ENCODE peak calls at places on chromosomes 1 and 21, in nine cellular contexts. S, N, R, V, P, Y, A, Z and M are unnamed samples.

GRCh38 chr1:2979191-2980072 is 41.8 kb upstream of the ACTRT2 start:
- DNase-seq in V (no peak), Y (no peak), P (no peak), S (no peak), Z (no peak), A (no peak), N (no peak), R (no peak), M (no peak)

GRCh38 chr1:4710592-4711190 is 56.3 kb downstream of the AJAP1 start:
- DNase-seq in P (no peak), S (no peak), Y (no peak), A (no peak), Z (no peak), N (no peak), V (no peak), R (no peak), M (no peak)

GRCh38 chr1:115098979-115099692 is 9.8 kb upstream of the TSPAN2 start:
- DNase-seq in R (peak; percentile 41), Z (no peak), N (peak; percentile 76), S (no peak), Y (peak; percentile 95), A (peak; percentile 43), P (peak; percentile 64), V (peak; percentile 87), M (peak; percentile 87)

GRCh38 chr1:172746091-172746949 is 87.4 kb downstream of the FASLG start:
- DNase-seq in S (peak; percentile 94), Z (no peak), Y (peak; percentile 99), V (peak; percentile 99), A (peak; percentile 67), R (peak; percentile 99), P (peak; percentile 6), N (peak; percentile 27), M (peak; percentile 66)

GRCh38 chr21:36966846-36967657 is 583 bp upstream of the HLCS start:
- DNase-seq in V (peak; percentile 19), R (no peak), A (no peak), N (no peak), P (no peak), S (peak; percentile 40), Y (peak; percentile 24), Z (no peak), M (peak; percentile 40)

GRCh38 chr1:214330715-214331114 is 49.8 kb downstream of the SMYD2 start:
- DNase-seq in P (no peak), A (no peak), S (no peak), R (no peak), N (no peak), Z (no peak), Y (no peak), V (no peak), M (no peak)

GRCh38 chr1:154407866-154408777 is 3.0 kb downstream of the IL6R start:
- DNase-seq in N (no peak), R (no peak), S (no peak), P (no peak), A (no peak), Z (no peak), V (peak; percentile 46), Y (no peak), M (peak; percentile 54)

GRCh38 chr1:193438771-193439170 is 252.4 kb upstream of the B3GALT2 start:
- DNase-seq in V (peak; percentile 58), A (no peak), S (no peak), Y (no peak), N (no peak), Z (no peak), R (no peak), P (no peak), M (no peak)

GRCh38 chr1:230899845-230900251 is 31.5 kb upstream of the C1orf198 start:
- DNase-seq in S (no peak), N (no peak), R (no peak), V (no peak), Z (no peak), A (no peak), Y (peak; percentile 34), P (no peak), M (no peak)

GRCh38 chr21:31988492-31989285 is 115.9 kb downstream of the HUNK start:
- DNase-seq in S (peak; percentile 8), A (no peak), Y (no peak), R (no peak), V (no peak), N (no peak), P (no peak), Z (no peak), M (no peak)

GRCh38 chr1:157409927-157410326 is 142.4 kb downstream of the FCRL5 start:
- DNase-seq in Z (no peak), R (no peak), N (no peak), P (no peak), A (no peak), V (no peak), S (no peak), Y (no peak), M (no peak)

GRCh38 chr1:109884242-109884891 is 26.3 kb upstream of the CSF1 start:
- DNase-seq in Z (no peak), V (no peak), Y (no peak), P (no peak), R (no peak), A (no peak), N (no peak), S (no peak), M (no peak)

GRCh38 chr1:226680653-226681052 is 58.4 kb downstream of the ITPKB start:
- DNase-seq in N (no peak), V (no peak), A (no peak), Z (no peak), P (no peak), Y (no peak), S (no peak), R (no peak), M (no peak)

GRCh38 chr21:22351076-22351475 is 1352.9 kb downstream of the NCAM2 start:
- DNase-seq in S (no peak), N (no peak), V (no peak), A (no peak), Z (no peak), Y (no peak), P (no peak), R (no peak), M (no peak)

GRCh38 chr1:111471012-111471411 is 2.8 kb upstream of the C1orf162 start:
- DNase-seq in Z (peak; percentile 29), N (peak; percentile 64), Y (no peak), R (no peak), P (peak; percentile 55), S (no peak), A (no peak), V (no peak), M (peak; percentile 62)

GRCh38 chr1:207851696-207852095 is 59.2 kb downstream of the CD34 start:
- DNase-seq in Y (no peak), R (no peak), N (no peak), P (no peak), V (no peak), A (no peak), S (no peak), Z (no peak), M (no peak)

GRCh38 chr1:67558449-67559193 is 126.4 kb upstream of the GADD45A start:
- DNase-seq in P (no peak), Y (no peak), N (no peak), A (no peak), R (no peak), V (no peak), Z (no peak), S (no peak), M (no peak)

GRCh38 chr1:156726549-156727226 is 1.6 kb upstream of the METTL25B start:
- DNase-seq in V (peak; percentile 84), Y (peak; percentile 79), P (peak; percentile 40), R (peak; percentile 64), S (peak; percentile 90), Z (no peak), A (peak; percentile 77), N (peak; percentile 40), M (peak; percentile 51)

GRCh38 chr1:177943999-177944672 is 25.7 kb downstream of the SEC16B start:
- DNase-seq in V (no peak), Y (no peak), N (no peak), R (no peak), P (no peak), Z (no peak), A (no peak), S (no peak), M (no peak)

GRCh38 chr1:242219298-242219901 is 220.5 kb upstream of the MAP1LC3C start:
- DNase-seq in N (no peak), V (no peak), Y (no peak), S (no peak), Z (no peak), P (no peak), R (peak; percentile 12), A (no peak), M (no peak)

GRCh38 chr1:203089001-203089650 is 3.3 kb upstream of the MYOG start:
- DNase-seq in Z (no peak), P (no peak), N (no peak), R (peak; percentile 84), A (no peak), S (no peak), Y (no peak), V (no peak), M (no peak)

GRCh38 chr1:154334647-154335350 is 9.5 kb downstream of the ATP8B2 start:
- DNase-seq in N (peak; percentile 93), V (peak; percentile 96), R (peak; percentile 54), S (peak; percentile 85), Y (peak; percentile 66), Z (peak; percentile 88), A (peak; percentile 88), P (peak; percentile 90), M (peak; percentile 88)

GRCh38 chr21:39073717-39074116 is 109.5 kb downstream of the PSMG1 start:
- DNase-seq in R (no peak), N (no peak), P (no peak), Z (no peak), V (no peak), S (no peak), Y (no peak), A (no peak), M (no peak)

GRCh38 chr1:18868801-18869424 is 9.5 kb upstream of the TAS1R2 start:
- DNase-seq in V (no peak), S (no peak), Z (no peak), Y (no peak), N (no peak), R (no peak), A (no peak), P (no peak), M (no peak)

GRCh38 chr21:41432567-41433460 is 6.8 kb downstream of the MX1 start:
- DNase-seq in Z (no peak), S (no peak), R (no peak), Y (no peak), V (no peak), N (no peak), P (no peak), A (no peak), M (no peak)

GRCh38 chr1:180380259-180381183 is 121.9 kb downstream of the ACBD6 start:
- DNase-seq in S (no peak), A (no peak), P (no peak), V (no peak), R (no peak), Y (no peak), Z (no peak), N (no peak), M (no peak)

GRCh38 chr1:110134050-110134595 is 16.2 kb upstream of the SLC6A17 start:
- DNase-seq in P (no peak), Y (no peak), R (no peak), V (no peak), N (no peak), A (no peak), Z (no peak), S (no peak), M (no peak)

GRCh38 chr21:14864211-14865021 is 200.4 kb downstream of the NRIP1 start:
- DNase-seq in S (peak; percentile 8), R (peak; percentile 81), V (peak; percentile 16), A (peak; percentile 78), N (no peak), P (no peak), Z (peak; percentile 70), Y (peak; percentile 76), M (no peak)

GRCh38 chr1:48853006-48853405 is 76.3 kb upstream of the BEND5 start:
- DNase-seq in V (no peak), S (peak; percentile 25), Y (peak; percentile 81), A (no peak), R (peak; percentile 84), N (no peak), P (no peak), Z (no peak), M (no peak)